ENCODE peak calls at places on chromosomes 3 and 15, in five cellular contexts. U, B, Q, F and N are unnamed samples.

GRCh38 chr3:46501702-46502101 is 3.9 kb downstream of the RTP3 start:
- DNase-seq in Q (no peak), B (no peak), F (no peak), U (no peak), N (no peak)

GRCh38 chr15:63487076-63487757 is 17.2 kb upstream of the USP3 start:
- DNase-seq in F (peak), Q (peak), U (no peak), B (peak), N (peak)

GRCh38 chr15:89835190-89835564 is 20.5 kb upstream of the ANPEP start:
- DNase-seq in Q (no peak), B (no peak), U (no peak), F (no peak), N (no peak)

GRCh38 chr15:78996876-78997275 is 52.0 kb upstream of the CTSH start:
- DNase-seq in F (no peak), Q (no peak), U (no peak), B (no peak), N (no peak)

GRCh38 chr3:72529084-72529483 is 319.2 kb downstream of the SHQ1 start:
- DNase-seq in B (no peak), Q (no peak), F (no peak), U (no peak), N (no peak)

GRCh38 chr3:112293368-112294321 is at the start of gene SLC9C1:
- DNase-seq in B (peak), Q (peak), U (no peak), F (no peak), N (peak)

GRCh38 chr3:101464235-101464634 is 48.8 kb downstream of the SENP7 start:
- DNase-seq in U (no peak), Q (no peak), F (no peak), B (no peak), N (no peak)

GRCh38 chr3:175648939-175649338 is 789.8 kb downstream of the NAALADL2 start:
- DNase-seq in B (no peak), F (no peak), Q (no peak), U (no peak), N (no peak)